ENCODE peak calls at places on chromosome X, in four cellular contexts. One of them, this sample, is unnamed.

GRCh38 chrX:112834016-112834855 is 6.4 kb downstream of the AMOT start:
- DNase-seq in H1: no peak
- DNase-seq in HepG2: no peak
- DNase-seq in K562: no peak
- DNase-seq in this sample: no peak

GRCh38 chrX:11537141-11537540 is 128.6 kb downstream of the ARHGAP6 start:
- DNase-seq in K562: no peak
- DNase-seq in H1: no peak
- DNase-seq in HepG2: no peak
- DNase-seq in this sample: no peak

GRCh38 chrX:130084651-130085237 is 25.6 kb downstream of the ELF4 start:
- DNase-seq in H1: no peak
- DNase-seq in HepG2: no peak
- DNase-seq in K562: no peak
- DNase-seq in this sample: no peak

GRCh38 chrX:68929332-68930150 is 100.7 kb downstream of the EFNB1 start:
- DNase-seq in K562: no peak
- DNase-seq in H1: no peak
- DNase-seq in HepG2: no peak
- DNase-seq in this sample: no peak

GRCh38 chrX:70446380-70447350 is 2.0 kb downstream of the DLG3 start:
- DNase-seq in HepG2: no peak
- DNase-seq in H1: no peak
- DNase-seq in K562: no peak
- DNase-seq in this sample: no peak

GRCh38 chrX:137432609-137433008 is 133.3 kb upstream of the ZIC3 start:
- DNase-seq in K562: peak
- DNase-seq in HepG2: peak
- DNase-seq in H1: no peak
- DNase-seq in this sample: peak

GRCh38 chrX:101999644-102000539 is 68.1 kb upstream of the ZMAT1 start:
- DNase-seq in K562: no peak
- DNase-seq in H1: peak
- DNase-seq in HepG2: no peak
- DNase-seq in this sample: peak

GRCh38 chrX:15739886-15740285 is 1.8 kb downstream of the CA5B start:
- DNase-seq in HepG2: no peak
- DNase-seq in H1: no peak
- DNase-seq in K562: no peak
- DNase-seq in this sample: no peak

GRCh38 chrX:110992611-110993010 is 103.4 kb upstream of the PAK3 start:
- DNase-seq in HepG2: peak
- DNase-seq in K562: peak
- DNase-seq in H1: peak
- DNase-seq in this sample: peak

DNA sequence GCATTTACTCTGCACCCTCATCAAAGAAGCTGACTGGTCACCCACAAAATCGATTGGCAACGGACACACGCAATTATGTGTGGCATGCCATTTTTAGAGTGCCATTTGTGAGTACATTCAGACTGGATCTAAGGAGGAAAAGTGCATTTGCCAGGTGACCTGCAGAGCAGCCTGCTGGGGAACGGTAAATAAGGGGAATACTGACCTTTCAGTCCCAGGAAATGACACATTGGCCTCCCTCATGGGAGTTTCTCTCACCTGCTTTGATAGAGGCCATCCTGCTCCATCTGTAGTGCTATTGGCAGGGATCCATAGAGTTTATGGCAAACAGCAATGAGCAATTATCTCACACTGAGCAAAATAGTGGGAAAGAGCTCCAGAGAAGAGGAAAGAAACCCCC is 127.8 kb downstream of the DDX53 start:
- DNase-seq in HepG2: no peak
- DNase-seq in H1: no peak
- DNase-seq in K562: no peak
- DNase-seq in this sample: no peak
- TF ChIP-seq ATF2 in HepG2: no peak
- TF ChIP-seq ATF2 in H1: no peak
- TF ChIP-seq ATF2 in K562: no peak
- TF ChIP-seq ATF2 in this sample: no peak

GRCh38 chrX:9466711-9467110 is 1.9 kb downstream of the TBL1X start:
- DNase-seq in H1: no peak
- DNase-seq in HepG2: no peak
- DNase-seq in K562: no peak
- DNase-seq in this sample: no peak

GRCh38 chrX:9466115-9466495 is 1.2 kb downstream of the TBL1X start:
- DNase-seq in HepG2: no peak
- DNase-seq in K562: no peak
- DNase-seq in H1: no peak
- DNase-seq in this sample: peak

GRCh38 chrX:9464435-9465371 is at the start of gene TBL1X:
- DNase-seq in H1: no peak
- DNase-seq in K562: peak
- DNase-seq in HepG2: peak
- DNase-seq in this sample: peak

GRCh38 chrX:9467181-9467580 is 2.3 kb downstream of the TBL1X start:
- DNase-seq in H1: no peak
- DNase-seq in K562: no peak
- DNase-seq in HepG2: no peak
- DNase-seq in this sample: no peak

DNA sequence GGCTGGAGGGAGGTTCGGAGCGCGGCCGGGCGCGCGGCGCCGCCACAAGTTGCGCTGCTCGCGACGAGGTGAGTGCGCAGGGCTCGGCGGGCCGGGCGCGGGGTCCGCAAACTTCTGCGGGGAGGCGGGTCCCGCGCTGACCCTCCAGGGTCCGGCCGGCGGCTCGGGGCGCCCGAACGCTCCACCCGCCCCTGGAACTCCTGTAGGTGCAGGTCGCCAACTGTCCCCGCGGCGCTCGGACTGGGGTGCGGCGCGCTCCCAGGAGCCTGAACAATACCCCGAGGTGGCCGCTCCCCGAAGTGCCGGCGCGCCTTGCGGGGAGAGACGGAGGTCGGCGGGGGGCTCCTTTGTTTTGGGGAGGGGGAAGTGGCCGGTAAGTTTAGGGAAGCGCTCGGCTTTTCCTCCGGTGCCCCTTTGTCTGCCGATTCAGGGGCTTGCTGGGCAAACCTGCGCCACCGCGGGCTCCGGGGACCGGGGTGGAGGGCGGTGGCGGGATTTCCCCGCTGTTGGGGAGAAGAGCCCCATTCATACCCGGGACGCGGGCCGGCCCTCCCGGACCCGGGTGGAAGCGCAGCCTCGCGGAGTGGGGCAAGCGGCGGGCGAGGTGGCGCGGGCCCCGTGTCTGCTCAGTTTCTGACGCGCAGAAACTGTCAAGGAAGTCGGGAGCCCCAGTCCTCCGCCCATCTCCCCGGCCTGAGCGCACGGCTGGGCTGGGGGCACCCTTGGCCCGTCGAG is 689 bp downstream of the TBL1X start:
- DNase-seq in HepG2: no peak
- DNase-seq in H1: no peak
- DNase-seq in K562: peak
- DNase-seq in this sample: peak
- TF ChIP-seq JUN in HepG2: no peak
- TF ChIP-seq JUN in H1: no peak
- TF ChIP-seq JUN in K562: no peak
- TF ChIP-seq JUN in this sample: no peak

GRCh38 chrX:125439194-125439849 is 119.7 kb downstream of the TEX13C start:
- DNase-seq in H1: no peak
- DNase-seq in K562: no peak
- DNase-seq in HepG2: no peak
- DNase-seq in this sample: no peak
- TF ChIP-seq ATF2 in H1: no peak
- TF ChIP-seq ATF2 in K562: no peak
- TF ChIP-seq ATF2 in HepG2: no peak
- TF ChIP-seq ATF2 in this sample: no peak

GRCh38 chrX:64571011-64571410 is 175.8 kb upstream of the MTMR8 start:
- DNase-seq in HepG2: no peak
- DNase-seq in K562: no peak
- DNase-seq in H1: no peak
- DNase-seq in this sample: no peak

GRCh38 chrX:64570204-64570603 is 175.0 kb upstream of the MTMR8 start:
- DNase-seq in HepG2: no peak
- DNase-seq in H1: no peak
- DNase-seq in K562: no peak
- DNase-seq in this sample: peak
- TF ChIP-seq JUN in HepG2: no peak
- TF ChIP-seq JUN in H1: no peak
- TF ChIP-seq JUN in K562: no peak
- TF ChIP-seq JUN in this sample: no peak

GRCh38 chrX:39613508-39613921 is 484.2 kb downstream of the BCOR start:
- DNase-seq in HepG2: no peak
- DNase-seq in K562: no peak
- DNase-seq in H1: peak
- DNase-seq in this sample: peak
- TF ChIP-seq ATF2 in HepG2: no peak
- TF ChIP-seq ATF2 in K562: no peak
- TF ChIP-seq ATF2 in H1: no peak
- TF ChIP-seq ATF2 in this sample: no peak

GRCh38 chrX:54446084-54446483 is 5.9 kb downstream of the TSR2 start:
- DNase-seq in HepG2: no peak
- DNase-seq in H1: no peak
- DNase-seq in K562: no peak
- DNase-seq in this sample: peak

GRCh38 chrX:54444752-54445151 is 4.5 kb downstream of the TSR2 start:
- DNase-seq in K562: no peak
- DNase-seq in HepG2: no peak
- DNase-seq in H1: no peak
- DNase-seq in this sample: no peak

GRCh38 chrX:54452920-54453319 is 12.7 kb downstream of the TSR2 start:
- DNase-seq in K562: peak
- DNase-seq in H1: no peak
- DNase-seq in HepG2: peak
- DNase-seq in this sample: peak

GRCh38 chrX:54447461-54447860 is 7.3 kb downstream of the TSR2 start:
- DNase-seq in K562: no peak
- DNase-seq in H1: no peak
- DNase-seq in HepG2: no peak
- DNase-seq in this sample: no peak

GRCh38 chrX:54449929-54450328 is 9.7 kb downstream of the TSR2 start:
- DNase-seq in H1: no peak
- DNase-seq in HepG2: no peak
- DNase-seq in K562: no peak
- DNase-seq in this sample: no peak
- TF ChIP-seq JUN in H1: no peak
- TF ChIP-seq JUN in HepG2: no peak
- TF ChIP-seq JUN in K562: no peak
- TF ChIP-seq JUN in this sample: no peak